ENCODE peak calls at places on chromosomes 11 and 22, in six cellular contexts. One of them, this sample, is unnamed.

GRCh38 chr22:43783777-43784176 is 28.3 kb downstream of the EFCAB6 start:
- DNase-seq in activated CD8-positive, alpha-beta memory T cell treated with anti-CD3 and anti-CD28 coated beads for 1 hour: no peak
- DNase-seq in Peyer's patch: no peak
- DNase-seq in fibroblast of the conjunctiva: no peak
- DNase-seq in AG20443: no peak
- DNase-seq in stimulated activated effector memory CD8-positive, alpha-beta T cell treated with anti-CD3 and anti-CD28 coated beads, Interleukin-12 subunit alpha, Interleukin-12 subunit beta, amount 100 ng/mL, for 72 hours: no peak
- DNase-seq in this sample: no peak

GRCh38 chr11:35083181-35084061 is 55.5 kb upstream of the CD44 start:
- DNase-seq in AG20443: peak
- DNase-seq in activated CD8-positive, alpha-beta memory T cell treated with anti-CD3 and anti-CD28 coated beads for 1 hour: peak
- DNase-seq in Peyer's patch: peak
- DNase-seq in stimulated activated effector memory CD8-positive, alpha-beta T cell treated with anti-CD3 and anti-CD28 coated beads, Interleukin-12 subunit alpha, Interleukin-12 subunit beta, amount 100 ng/mL, for 72 hours: peak
- DNase-seq in fibroblast of the conjunctiva: peak
- DNase-seq in this sample: no peak

GRCh38 chr22:45574069-45574703 is 71.5 kb downstream of the FBLN1 start:
- DNase-seq in AG20443: no peak
- DNase-seq in fibroblast of the conjunctiva: no peak
- DNase-seq in activated CD8-positive, alpha-beta memory T cell treated with anti-CD3 and anti-CD28 coated beads for 1 hour: no peak
- DNase-seq in Peyer's patch: no peak
- DNase-seq in stimulated activated effector memory CD8-positive, alpha-beta T cell treated with anti-CD3 and anti-CD28 coated beads, Interleukin-12 subunit alpha, Interleukin-12 subunit beta, amount 100 ng/mL, for 72 hours: no peak
- DNase-seq in this sample: no peak

GRCh38 chr11:67486481-67487195 is 3.8 kb downstream of the AIP start:
- DNase-seq in fibroblast of the conjunctiva: no peak
- DNase-seq in Peyer's patch: peak
- DNase-seq in activated CD8-positive, alpha-beta memory T cell treated with anti-CD3 and anti-CD28 coated beads for 1 hour: no peak
- DNase-seq in AG20443: no peak
- DNase-seq in stimulated activated effector memory CD8-positive, alpha-beta T cell treated with anti-CD3 and anti-CD28 coated beads, Interleukin-12 subunit alpha, Interleukin-12 subunit beta, amount 100 ng/mL, for 72 hours: peak
- DNase-seq in this sample: no peak

GRCh38 chr22:50481440-50482106 is at the start of gene ADM2:
- DNase-seq in activated CD8-positive, alpha-beta memory T cell treated with anti-CD3 and anti-CD28 coated beads for 1 hour: no peak
- DNase-seq in stimulated activated effector memory CD8-positive, alpha-beta T cell treated with anti-CD3 and anti-CD28 coated beads, Interleukin-12 subunit alpha, Interleukin-12 subunit beta, amount 100 ng/mL, for 72 hours: peak
- DNase-seq in AG20443: peak
- DNase-seq in Peyer's patch: peak
- DNase-seq in fibroblast of the conjunctiva: no peak
- DNase-seq in this sample: no peak

GRCh38 chr11:120807414-120808150 is 216.3 kb upstream of the TBCEL start:
- DNase-seq in stimulated activated effector memory CD8-positive, alpha-beta T cell treated with anti-CD3 and anti-CD28 coated beads, Interleukin-12 subunit alpha, Interleukin-12 subunit beta, amount 100 ng/mL, for 72 hours: no peak
- DNase-seq in Peyer's patch: no peak
- DNase-seq in AG20443: peak
- DNase-seq in fibroblast of the conjunctiva: peak
- DNase-seq in activated CD8-positive, alpha-beta memory T cell treated with anti-CD3 and anti-CD28 coated beads for 1 hour: no peak
- DNase-seq in this sample: no peak

GRCh38 chr11:202490-202889 is 4.7 kb downstream of the BET1L start:
- DNase-seq in Peyer's patch: peak
- DNase-seq in fibroblast of the conjunctiva: no peak
- DNase-seq in activated CD8-positive, alpha-beta memory T cell treated with anti-CD3 and anti-CD28 coated beads for 1 hour: no peak
- DNase-seq in AG20443: no peak
- DNase-seq in stimulated activated effector memory CD8-positive, alpha-beta T cell treated with anti-CD3 and anti-CD28 coated beads, Interleukin-12 subunit alpha, Interleukin-12 subunit beta, amount 100 ng/mL, for 72 hours: no peak
- DNase-seq in this sample: no peak

GRCh38 chr11:35142481-35143207 is 3.7 kb downstream of the CD44 start:
- DNase-seq in Peyer's patch: peak
- DNase-seq in AG20443: peak
- DNase-seq in stimulated activated effector memory CD8-positive, alpha-beta T cell treated with anti-CD3 and anti-CD28 coated beads, Interleukin-12 subunit alpha, Interleukin-12 subunit beta, amount 100 ng/mL, for 72 hours: no peak
- DNase-seq in fibroblast of the conjunctiva: no peak
- DNase-seq in activated CD8-positive, alpha-beta memory T cell treated with anti-CD3 and anti-CD28 coated beads for 1 hour: no peak
- DNase-seq in this sample: no peak

GRCh38 chr22:43858156-43858895 is 4.0 kb downstream of the SULT4A1 start:
- DNase-seq in activated CD8-positive, alpha-beta memory T cell treated with anti-CD3 and anti-CD28 coated beads for 1 hour: no peak
- DNase-seq in AG20443: no peak
- DNase-seq in stimulated activated effector memory CD8-positive, alpha-beta T cell treated with anti-CD3 and anti-CD28 coated beads, Interleukin-12 subunit alpha, Interleukin-12 subunit beta, amount 100 ng/mL, for 72 hours: no peak
- DNase-seq in fibroblast of the conjunctiva: no peak
- DNase-seq in Peyer's patch: no peak
- DNase-seq in this sample: no peak

GRCh38 chr11:1345752-1346513 is 36.5 kb upstream of the TOLLIP start:
- DNase-seq in stimulated activated effector memory CD8-positive, alpha-beta T cell treated with anti-CD3 and anti-CD28 coated beads, Interleukin-12 subunit alpha, Interleukin-12 subunit beta, amount 100 ng/mL, for 72 hours: no peak
- DNase-seq in fibroblast of the conjunctiva: no peak
- DNase-seq in Peyer's patch: no peak
- DNase-seq in activated CD8-positive, alpha-beta memory T cell treated with anti-CD3 and anti-CD28 coated beads for 1 hour: no peak
- DNase-seq in AG20443: no peak
- DNase-seq in this sample: no peak

GRCh38 chr11:117217141-117217609 is 14.7 kb downstream of the PCSK7 start:
- DNase-seq in AG20443: peak
- DNase-seq in stimulated activated effector memory CD8-positive, alpha-beta T cell treated with anti-CD3 and anti-CD28 coated beads, Interleukin-12 subunit alpha, Interleukin-12 subunit beta, amount 100 ng/mL, for 72 hours: no peak
- DNase-seq in fibroblast of the conjunctiva: no peak
- DNase-seq in Peyer's patch: no peak
- DNase-seq in activated CD8-positive, alpha-beta memory T cell treated with anti-CD3 and anti-CD28 coated beads for 1 hour: no peak
- DNase-seq in this sample: no peak

GRCh38 chr11:27505781-27506180 is 788 bp downstream of the LIN7C start:
- DNase-seq in stimulated activated effector memory CD8-positive, alpha-beta T cell treated with anti-CD3 and anti-CD28 coated beads, Interleukin-12 subunit alpha, Interleukin-12 subunit beta, amount 100 ng/mL, for 72 hours: no peak
- DNase-seq in activated CD8-positive, alpha-beta memory T cell treated with anti-CD3 and anti-CD28 coated beads for 1 hour: no peak
- DNase-seq in Peyer's patch: no peak
- DNase-seq in fibroblast of the conjunctiva: no peak
- DNase-seq in AG20443: no peak
- DNase-seq in this sample: no peak

GRCh38 chr22:39517470-39517869 is 2.9 kb upstream of the ATF4 start:
- DNase-seq in Peyer's patch: no peak
- DNase-seq in fibroblast of the conjunctiva: no peak
- DNase-seq in activated CD8-positive, alpha-beta memory T cell treated with anti-CD3 and anti-CD28 coated beads for 1 hour: no peak
- DNase-seq in stimulated activated effector memory CD8-positive, alpha-beta T cell treated with anti-CD3 and anti-CD28 coated beads, Interleukin-12 subunit alpha, Interleukin-12 subunit beta, amount 100 ng/mL, for 72 hours: no peak
- DNase-seq in AG20443: no peak
- DNase-seq in this sample: no peak

GRCh38 chr11:100639140-100639539 is 47.9 kb upstream of the ARHGAP42 start:
- DNase-seq in AG20443: no peak
- DNase-seq in stimulated activated effector memory CD8-positive, alpha-beta T cell treated with anti-CD3 and anti-CD28 coated beads, Interleukin-12 subunit alpha, Interleukin-12 subunit beta, amount 100 ng/mL, for 72 hours: no peak
- DNase-seq in activated CD8-positive, alpha-beta memory T cell treated with anti-CD3 and anti-CD28 coated beads for 1 hour: no peak
- DNase-seq in fibroblast of the conjunctiva: no peak
- DNase-seq in Peyer's patch: no peak
- DNase-seq in this sample: no peak

GRCh38 chr11:128415539-128415938 is 171.8 kb downstream of the ETS1 start:
- DNase-seq in AG20443: no peak
- DNase-seq in activated CD8-positive, alpha-beta memory T cell treated with anti-CD3 and anti-CD28 coated beads for 1 hour: no peak
- DNase-seq in fibroblast of the conjunctiva: no peak
- DNase-seq in Peyer's patch: no peak
- DNase-seq in stimulated activated effector memory CD8-positive, alpha-beta T cell treated with anti-CD3 and anti-CD28 coated beads, Interleukin-12 subunit alpha, Interleukin-12 subunit beta, amount 100 ng/mL, for 72 hours: no peak
- DNase-seq in this sample: no peak

GRCh38 chr11:130194241-130195023 is 34.9 kb downstream of the ST14 start:
- DNase-seq in Peyer's patch: no peak
- DNase-seq in stimulated activated effector memory CD8-positive, alpha-beta T cell treated with anti-CD3 and anti-CD28 coated beads, Interleukin-12 subunit alpha, Interleukin-12 subunit beta, amount 100 ng/mL, for 72 hours: no peak
- DNase-seq in activated CD8-positive, alpha-beta memory T cell treated with anti-CD3 and anti-CD28 coated beads for 1 hour: no peak
- DNase-seq in AG20443: no peak
- DNase-seq in fibroblast of the conjunctiva: no peak
- DNase-seq in this sample: no peak

GRCh38 chr11:125464266-125464662 is 31.8 kb downstream of the FEZ1 start:
- DNase-seq in activated CD8-positive, alpha-beta memory T cell treated with anti-CD3 and anti-CD28 coated beads for 1 hour: no peak
- DNase-seq in stimulated activated effector memory CD8-positive, alpha-beta T cell treated with anti-CD3 and anti-CD28 coated beads, Interleukin-12 subunit alpha, Interleukin-12 subunit beta, amount 100 ng/mL, for 72 hours: no peak
- DNase-seq in Peyer's patch: no peak
- DNase-seq in fibroblast of the conjunctiva: no peak
- DNase-seq in AG20443: no peak
- DNase-seq in this sample: no peak

GRCh38 chr11:77454867-77455655 is 18.8 kb downstream of the PAK1 start:
- DNase-seq in AG20443: no peak
- DNase-seq in Peyer's patch: no peak
- DNase-seq in stimulated activated effector memory CD8-positive, alpha-beta T cell treated with anti-CD3 and anti-CD28 coated beads, Interleukin-12 subunit alpha, Interleukin-12 subunit beta, amount 100 ng/mL, for 72 hours: no peak
- DNase-seq in fibroblast of the conjunctiva: no peak
- DNase-seq in activated CD8-positive, alpha-beta memory T cell treated with anti-CD3 and anti-CD28 coated beads for 1 hour: no peak
- DNase-seq in this sample: no peak

GRCh38 chr11:43358308-43358669 is 431 bp upstream of the TTC17 start:
- DNase-seq in AG20443: peak
- DNase-seq in activated CD8-positive, alpha-beta memory T cell treated with anti-CD3 and anti-CD28 coated beads for 1 hour: no peak
- DNase-seq in stimulated activated effector memory CD8-positive, alpha-beta T cell treated with anti-CD3 and anti-CD28 coated beads, Interleukin-12 subunit alpha, Interleukin-12 subunit beta, amount 100 ng/mL, for 72 hours: no peak
- DNase-seq in fibroblast of the conjunctiva: no peak
- DNase-seq in Peyer's patch: no peak
- DNase-seq in this sample: no peak

GRCh38 chr11:134024420-134025085 is 44.3 kb upstream of the JAM3 start:
- DNase-seq in AG20443: peak
- DNase-seq in Peyer's patch: no peak
- DNase-seq in activated CD8-positive, alpha-beta memory T cell treated with anti-CD3 and anti-CD28 coated beads for 1 hour: no peak
- DNase-seq in stimulated activated effector memory CD8-positive, alpha-beta T cell treated with anti-CD3 and anti-CD28 coated beads, Interleukin-12 subunit alpha, Interleukin-12 subunit beta, amount 100 ng/mL, for 72 hours: no peak
- DNase-seq in fibroblast of the conjunctiva: no peak
- DNase-seq in this sample: no peak

GRCh38 chr11:20584093-20584774 is 15.2 kb upstream of the SLC6A5 start:
- DNase-seq in stimulated activated effector memory CD8-positive, alpha-beta T cell treated with anti-CD3 and anti-CD28 coated beads, Interleukin-12 subunit alpha, Interleukin-12 subunit beta, amount 100 ng/mL, for 72 hours: no peak
- DNase-seq in fibroblast of the conjunctiva: no peak
- DNase-seq in activated CD8-positive, alpha-beta memory T cell treated with anti-CD3 and anti-CD28 coated beads for 1 hour: no peak
- DNase-seq in AG20443: no peak
- DNase-seq in Peyer's patch: no peak
- DNase-seq in this sample: no peak

GRCh38 chr11:63504054-63504453 is 1.8 kb upstream of the LGALS12 start:
- DNase-seq in AG20443: no peak
- DNase-seq in stimulated activated effector memory CD8-positive, alpha-beta T cell treated with anti-CD3 and anti-CD28 coated beads, Interleukin-12 subunit alpha, Interleukin-12 subunit beta, amount 100 ng/mL, for 72 hours: no peak
- DNase-seq in activated CD8-positive, alpha-beta memory T cell treated with anti-CD3 and anti-CD28 coated beads for 1 hour: no peak
- DNase-seq in fibroblast of the conjunctiva: no peak
- DNase-seq in Peyer's patch: no peak
- DNase-seq in this sample: no peak

GRCh38 chr11:19419813-19420212 is 179.1 kb upstream of the E2F8 start:
- DNase-seq in activated CD8-positive, alpha-beta memory T cell treated with anti-CD3 and anti-CD28 coated beads for 1 hour: no peak
- DNase-seq in stimulated activated effector memory CD8-positive, alpha-beta T cell treated with anti-CD3 and anti-CD28 coated beads, Interleukin-12 subunit alpha, Interleukin-12 subunit beta, amount 100 ng/mL, for 72 hours: no peak
- DNase-seq in AG20443: peak
- DNase-seq in fibroblast of the conjunctiva: peak
- DNase-seq in Peyer's patch: no peak
- DNase-seq in this sample: no peak

GRCh38 chr11:64502634-64503033 is 88.4 kb upstream of the SLC22A12 start:
- DNase-seq in stimulated activated effector memory CD8-positive, alpha-beta T cell treated with anti-CD3 and anti-CD28 coated beads, Interleukin-12 subunit alpha, Interleukin-12 subunit beta, amount 100 ng/mL, for 72 hours: no peak
- DNase-seq in Peyer's patch: no peak
- DNase-seq in activated CD8-positive, alpha-beta memory T cell treated with anti-CD3 and anti-CD28 coated beads for 1 hour: no peak
- DNase-seq in AG20443: no peak
- DNase-seq in fibroblast of the conjunctiva: no peak
- DNase-seq in this sample: no peak

GRCh38 chr11:16778286-16778685 is 39.8 kb downstream of the C11orf58 start:
- DNase-seq in Peyer's patch: no peak
- DNase-seq in activated CD8-positive, alpha-beta memory T cell treated with anti-CD3 and anti-CD28 coated beads for 1 hour: no peak
- DNase-seq in fibroblast of the conjunctiva: no peak
- DNase-seq in AG20443: no peak
- DNase-seq in stimulated activated effector memory CD8-positive, alpha-beta T cell treated with anti-CD3 and anti-CD28 coated beads, Interleukin-12 subunit alpha, Interleukin-12 subunit beta, amount 100 ng/mL, for 72 hours: no peak
- DNase-seq in this sample: no peak

GRCh38 chr22:37082251-37082650 is 27.3 kb downstream of the TMPRSS6 start:
- DNase-seq in stimulated activated effector memory CD8-positive, alpha-beta T cell treated with anti-CD3 and anti-CD28 coated beads, Interleukin-12 subunit alpha, Interleukin-12 subunit beta, amount 100 ng/mL, for 72 hours: no peak
- DNase-seq in AG20443: no peak
- DNase-seq in fibroblast of the conjunctiva: no peak
- DNase-seq in activated CD8-positive, alpha-beta memory T cell treated with anti-CD3 and anti-CD28 coated beads for 1 hour: no peak
- DNase-seq in Peyer's patch: no peak
- DNase-seq in this sample: no peak

GRCh38 chr11:79050784-79051183 is 390.0 kb downstream of the TENM4 start:
- DNase-seq in activated CD8-positive, alpha-beta memory T cell treated with anti-CD3 and anti-CD28 coated beads for 1 hour: no peak
- DNase-seq in stimulated activated effector memory CD8-positive, alpha-beta T cell treated with anti-CD3 and anti-CD28 coated beads, Interleukin-12 subunit alpha, Interleukin-12 subunit beta, amount 100 ng/mL, for 72 hours: no peak
- DNase-seq in Peyer's patch: no peak
- DNase-seq in AG20443: no peak
- DNase-seq in fibroblast of the conjunctiva: no peak
- DNase-seq in this sample: no peak

GRCh38 chr11:34271727-34272126 is 86.1 kb downstream of the ABTB2 start:
- DNase-seq in stimulated activated effector memory CD8-positive, alpha-beta T cell treated with anti-CD3 and anti-CD28 coated beads, Interleukin-12 subunit alpha, Interleukin-12 subunit beta, amount 100 ng/mL, for 72 hours: no peak
- DNase-seq in AG20443: no peak
- DNase-seq in activated CD8-positive, alpha-beta memory T cell treated with anti-CD3 and anti-CD28 coated beads for 1 hour: no peak
- DNase-seq in Peyer's patch: no peak
- DNase-seq in fibroblast of the conjunctiva: no peak
- DNase-seq in this sample: no peak

GRCh38 chr22:36595154-36595553 is 66.2 kb upstream of the EIF3D start:
- DNase-seq in stimulated activated effector memory CD8-positive, alpha-beta T cell treated with anti-CD3 and anti-CD28 coated beads, Interleukin-12 subunit alpha, Interleukin-12 subunit beta, amount 100 ng/mL, for 72 hours: no peak
- DNase-seq in fibroblast of the conjunctiva: no peak
- DNase-seq in Peyer's patch: no peak
- DNase-seq in activated CD8-positive, alpha-beta memory T cell treated with anti-CD3 and anti-CD28 coated beads for 1 hour: no peak
- DNase-seq in AG20443: no peak
- DNase-seq in this sample: no peak

GRCh38 chr11:6681505-6681904 is 1.6 kb downstream of the MRPL17 start:
- DNase-seq in Peyer's patch: no peak
- DNase-seq in activated CD8-positive, alpha-beta memory T cell treated with anti-CD3 and anti-CD28 coated beads for 1 hour: no peak
- DNase-seq in stimulated activated effector memory CD8-positive, alpha-beta T cell treated with anti-CD3 and anti-CD28 coated beads, Interleukin-12 subunit alpha, Interleukin-12 subunit beta, amount 100 ng/mL, for 72 hours: no peak
- DNase-seq in AG20443: no peak
- DNase-seq in fibroblast of the conjunctiva: no peak
- DNase-seq in this sample: no peak

GRCh38 chr11:95849087-95849825 is 59.0 kb downstream of the CEP57 start:
- DNase-seq in stimulated activated effector memory CD8-positive, alpha-beta T cell treated with anti-CD3 and anti-CD28 coated beads, Interleukin-12 subunit alpha, Interleukin-12 subunit beta, amount 100 ng/mL, for 72 hours: no peak
- DNase-seq in AG20443: peak
- DNase-seq in activated CD8-positive, alpha-beta memory T cell treated with anti-CD3 and anti-CD28 coated beads for 1 hour: no peak
- DNase-seq in Peyer's patch: no peak
- DNase-seq in fibroblast of the conjunctiva: peak
- DNase-seq in this sample: no peak

GRCh38 chr22:41360126-41360525 is 21.6 kb upstream of the TEF start:
- DNase-seq in AG20443: no peak
- DNase-seq in Peyer's patch: no peak
- DNase-seq in activated CD8-positive, alpha-beta memory T cell treated with anti-CD3 and anti-CD28 coated beads for 1 hour: no peak
- DNase-seq in fibroblast of the conjunctiva: no peak
- DNase-seq in stimulated activated effector memory CD8-positive, alpha-beta T cell treated with anti-CD3 and anti-CD28 coated beads, Interleukin-12 subunit alpha, Interleukin-12 subunit beta, amount 100 ng/mL, for 72 hours: no peak
- DNase-seq in this sample: no peak

GRCh38 chr22:30421695-30422480 is 3.7 kb upstream of the MTFP1 start:
- DNase-seq in AG20443: no peak
- DNase-seq in fibroblast of the conjunctiva: no peak
- DNase-seq in stimulated activated effector memory CD8-positive, alpha-beta T cell treated with anti-CD3 and anti-CD28 coated beads, Interleukin-12 subunit alpha, Interleukin-12 subunit beta, amount 100 ng/mL, for 72 hours: no peak
- DNase-seq in Peyer's patch: no peak
- DNase-seq in activated CD8-positive, alpha-beta memory T cell treated with anti-CD3 and anti-CD28 coated beads for 1 hour: no peak
- DNase-seq in this sample: no peak

GRCh38 chr11:62497132-62497915 is 49.3 kb downstream of the AHNAK start:
- DNase-seq in AG20443: peak
- DNase-seq in Peyer's patch: no peak
- DNase-seq in activated CD8-positive, alpha-beta memory T cell treated with anti-CD3 and anti-CD28 coated beads for 1 hour: no peak
- DNase-seq in fibroblast of the conjunctiva: peak
- DNase-seq in stimulated activated effector memory CD8-positive, alpha-beta T cell treated with anti-CD3 and anti-CD28 coated beads, Interleukin-12 subunit alpha, Interleukin-12 subunit beta, amount 100 ng/mL, for 72 hours: no peak
- DNase-seq in this sample: no peak

GRCh38 chr11:57779275-57779674 is 17.7 kb downstream of the CTNND1 start:
- DNase-seq in Peyer's patch: no peak
- DNase-seq in fibroblast of the conjunctiva: no peak
- DNase-seq in activated CD8-positive, alpha-beta memory T cell treated with anti-CD3 and anti-CD28 coated beads for 1 hour: no peak
- DNase-seq in stimulated activated effector memory CD8-positive, alpha-beta T cell treated with anti-CD3 and anti-CD28 coated beads, Interleukin-12 subunit alpha, Interleukin-12 subunit beta, amount 100 ng/mL, for 72 hours: no peak
- DNase-seq in AG20443: peak
- DNase-seq in this sample: no peak

GRCh38 chr22:30025187-30025586 is 55.1 kb upstream of the HORMAD2 start:
- DNase-seq in Peyer's patch: no peak
- DNase-seq in fibroblast of the conjunctiva: no peak
- DNase-seq in AG20443: no peak
- DNase-seq in stimulated activated effector memory CD8-positive, alpha-beta T cell treated with anti-CD3 and anti-CD28 coated beads, Interleukin-12 subunit alpha, Interleukin-12 subunit beta, amount 100 ng/mL, for 72 hours: no peak
- DNase-seq in activated CD8-positive, alpha-beta memory T cell treated with anti-CD3 and anti-CD28 coated beads for 1 hour: no peak
- DNase-seq in this sample: no peak

GRCh38 chr11:103648054-103648453 is 388.4 kb upstream of the DDI1 start:
- DNase-seq in Peyer's patch: no peak
- DNase-seq in AG20443: no peak
- DNase-seq in activated CD8-positive, alpha-beta memory T cell treated with anti-CD3 and anti-CD28 coated beads for 1 hour: no peak
- DNase-seq in fibroblast of the conjunctiva: no peak
- DNase-seq in stimulated activated effector memory CD8-positive, alpha-beta T cell treated with anti-CD3 and anti-CD28 coated beads, Interleukin-12 subunit alpha, Interleukin-12 subunit beta, amount 100 ng/mL, for 72 hours: no peak
- DNase-seq in this sample: no peak

This sample was measured in GM18507.